ENCODE peak calls at places on chromosome 4, in eight cellular contexts. G, Z, E, L, J, W, H and K are unnamed samples.

GRCh38 chr4:141467225-141467624 is 169.2 kb upstream of the IL15 start:
- DNase-seq in G (no peak), Z (no peak), E (no peak), L (no peak), J (no peak), W (no peak), H (no peak), K (no peak)

GRCh38 chr4:90234916-90235547 is 107.8 kb downstream of the CCSER1 start:
- DNase-seq in G (no peak), Z (no peak), E (peak), L (no peak), J (no peak), W (no peak), H (no peak), K (no peak)

GRCh38 chr4:40455340-40455902 is 120.3 kb downstream of the CHRNA9 start:
- DNase-seq in G (no peak), Z (no peak), E (no peak), L (no peak), J (no peak), W (peak), H (no peak), K (no peak)

GRCh38 chr4:53840643-53841042 is 223.8 kb downstream of the CHIC2 start:
- DNase-seq in G (no peak), Z (no peak), E (no peak), L (no peak), J (no peak), W (no peak), H (peak), K (no peak)

GRCh38 chr4:161256716-161257115 is 907.1 kb downstream of the FSTL5 start:
- DNase-seq in G (no peak), Z (no peak), E (no peak), L (no peak), J (no peak), W (peak), H (peak), K (no peak)

GRCh38 chr4:85741921-85742591 is 267.1 kb downstream of the ARHGAP24 start:
- DNase-seq in G (no peak), Z (no peak), E (peak), L (no peak), J (no peak), W (no peak), H (no peak), K (no peak)

GRCh38 chr4:141417387-141417786 is 196.7 kb downstream of the ZNF330 start:
- DNase-seq in G (no peak), Z (no peak), E (no peak), L (peak), J (peak), W (no peak), H (no peak), K (no peak)

GRCh38 chr4:144562019-144562740 is 83.8 kb upstream of the HHIP start:
- DNase-seq in G (no peak), Z (no peak), E (no peak), L (no peak), J (no peak), W (peak), H (no peak), K (no peak)

GRCh38 chr4:76067652-76068286 is 6.7 kb upstream of the ART3 start:
- DNase-seq in G (peak), Z (peak), E (peak), L (peak), J (peak), W (peak), H (peak), K (peak)

GRCh38 chr4:10072420-10073017 is 44.1 kb downstream of the WDR1 start:
- DNase-seq in G (no peak), Z (no peak), E (no peak), L (no peak), J (no peak), W (no peak), H (no peak), K (no peak)

GRCh38 chr4:157363366-157363765 is 142.8 kb downstream of the GRIA2 start:
- DNase-seq in G (no peak), Z (no peak), E (no peak), L (no peak), J (no peak), W (no peak), H (no peak), K (no peak)